ENCODE peak calls at places on chromosomes 4 and X, in seven cellular contexts. One of them, this sample, is unnamed.

GRCh38 chr4:67288964-67289363 is 256.3 kb downstream of the CENPC start:
- ATAC-seq in HepG2: peak
- ATAC-seq in upper lobe of left lung: no peak
- ATAC-seq in K562: peak
- ATAC-seq in GM23338: peak
- ATAC-seq in HCT116: no peak
- ATAC-seq in Panc1: no peak
- ATAC-seq in this sample: no peak

GRCh38 chr4:166335256-166335938 is 462.4 kb downstream of the TLL1 start:
- ATAC-seq in HepG2: no peak
- ATAC-seq in upper lobe of left lung: no peak
- ATAC-seq in K562: no peak
- ATAC-seq in GM23338: no peak
- ATAC-seq in HCT116: no peak
- ATAC-seq in Panc1: no peak
- ATAC-seq in this sample: no peak

GRCh38 chrX:97026406-97026805 is 142.7 kb downstream of the RPA4 start:
- ATAC-seq in HepG2: no peak
- ATAC-seq in upper lobe of left lung: no peak
- ATAC-seq in K562: no peak
- ATAC-seq in GM23338: peak
- ATAC-seq in HCT116: no peak
- ATAC-seq in Panc1: no peak
- ATAC-seq in this sample: no peak

GRCh38 chr4:135966936-135967335 is 1565.4 kb downstream of the PCDH18 start:
- ATAC-seq in HepG2: no peak
- ATAC-seq in upper lobe of left lung: no peak
- ATAC-seq in K562: no peak
- ATAC-seq in GM23338: no peak
- ATAC-seq in HCT116: no peak
- ATAC-seq in Panc1: no peak
- ATAC-seq in this sample: no peak

GRCh38 chr4:58261526-58261925 is 1151.3 kb upstream of the IGFBP7 start:
- ATAC-seq in HepG2: no peak
- ATAC-seq in upper lobe of left lung: no peak
- ATAC-seq in K562: no peak
- ATAC-seq in GM23338: no peak
- ATAC-seq in HCT116: no peak
- ATAC-seq in Panc1: no peak
- ATAC-seq in this sample: no peak

GRCh38 chrX:2387614-2388239 is 113.0 kb downstream of the DHRSX start:
- ATAC-seq in HepG2: no peak
- ATAC-seq in upper lobe of left lung: no peak
- ATAC-seq in K562: peak
- ATAC-seq in GM23338: no peak
- ATAC-seq in HCT116: peak
- ATAC-seq in Panc1: no peak
- ATAC-seq in this sample: no peak

GRCh38 chr4:40500781-40501180 is 128.9 kb downstream of the RBM47 start:
- ATAC-seq in HepG2: no peak
- ATAC-seq in upper lobe of left lung: no peak
- ATAC-seq in K562: no peak
- ATAC-seq in GM23338: no peak
- ATAC-seq in HCT116: no peak
- ATAC-seq in Panc1: no peak
- ATAC-seq in this sample: no peak

GRCh38 chr4:156523991-156524390 is 447.6 kb downstream of the PDGFC start:
- ATAC-seq in HepG2: no peak
- ATAC-seq in upper lobe of left lung: no peak
- ATAC-seq in K562: no peak
- ATAC-seq in GM23338: no peak
- ATAC-seq in HCT116: no peak
- ATAC-seq in Panc1: no peak
- ATAC-seq in this sample: no peak

GRCh38 chr4:110193822-110194761 is 4.3 kb downstream of the ELOVL6 start:
- ATAC-seq in HepG2: peak
- ATAC-seq in upper lobe of left lung: peak
- ATAC-seq in K562: peak
- ATAC-seq in GM23338: peak
- ATAC-seq in HCT116: peak
- ATAC-seq in Panc1: no peak
- ATAC-seq in this sample: peak

GRCh38 chrX:50622751-50623150 is 152.1 kb upstream of the DGKK start:
- ATAC-seq in HepG2: no peak
- ATAC-seq in upper lobe of left lung: no peak
- ATAC-seq in K562: no peak
- ATAC-seq in GM23338: no peak
- ATAC-seq in HCT116: no peak
- ATAC-seq in Panc1: no peak
- ATAC-seq in this sample: no peak

GRCh38 chr4:163256680-163257343 is 75.6 kb downstream of the NPY1R start:
- ATAC-seq in HepG2: no peak
- ATAC-seq in upper lobe of left lung: peak
- ATAC-seq in K562: no peak
- ATAC-seq in GM23338: no peak
- ATAC-seq in HCT116: no peak
- ATAC-seq in Panc1: no peak
- ATAC-seq in this sample: no peak

GRCh38 chr4:112288455-112288854 is 2.8 kb upstream of the TIFA start:
- ATAC-seq in HepG2: no peak
- ATAC-seq in upper lobe of left lung: no peak
- ATAC-seq in K562: no peak
- ATAC-seq in GM23338: no peak
- ATAC-seq in HCT116: no peak
- ATAC-seq in Panc1: no peak
- ATAC-seq in this sample: no peak

GRCh38 chrX:118603981-118604380 is 108.4 kb downstream of the DOCK11 start:
- ATAC-seq in HepG2: peak
- ATAC-seq in upper lobe of left lung: peak
- ATAC-seq in K562: peak
- ATAC-seq in GM23338: peak
- ATAC-seq in HCT116: peak
- ATAC-seq in Panc1: peak
- ATAC-seq in this sample: peak

GRCh38 chr4:127829014-127829413 is 46.9 kb downstream of the HSPA4L start:
- ATAC-seq in HepG2: no peak
- ATAC-seq in upper lobe of left lung: no peak
- ATAC-seq in K562: no peak
- ATAC-seq in GM23338: no peak
- ATAC-seq in HCT116: no peak
- ATAC-seq in Panc1: no peak
- ATAC-seq in this sample: no peak

DNA sequence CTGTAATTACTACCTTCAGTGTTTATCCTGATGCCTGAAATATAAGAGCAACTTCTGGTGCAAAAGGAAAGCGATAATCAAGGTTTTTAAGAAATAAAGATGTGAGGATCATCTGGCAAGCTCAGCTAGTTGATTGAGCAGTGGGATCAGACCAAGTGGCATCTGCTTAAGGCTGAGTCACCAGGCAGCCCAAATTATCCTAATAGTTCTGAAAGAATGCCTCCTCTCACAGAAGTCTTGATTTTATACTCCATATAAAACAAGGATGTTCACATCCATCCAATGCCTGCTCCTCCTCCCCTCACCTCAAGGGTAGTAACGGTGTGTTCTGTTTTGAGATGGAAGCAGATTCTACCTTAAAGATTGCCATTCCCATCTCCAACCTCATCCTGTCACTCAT is 134.5 kb upstream of the RASGEF1B start:
- ATAC-seq in HepG2: no peak
- ATAC-seq in upper lobe of left lung: no peak
- ATAC-seq in K562: no peak
- ATAC-seq in GM23338: no peak
- ATAC-seq in HCT116: no peak
- ATAC-seq in Panc1: no peak
- ATAC-seq in this sample: no peak
- H3K27ac ChIP-seq in HepG2: no peak
- H3K27ac ChIP-seq in upper lobe of left lung: no peak
- H3K27ac ChIP-seq in K562: no peak
- H3K27ac ChIP-seq in GM23338: no peak
- H3K27ac ChIP-seq in HCT116: no peak
- H3K27ac ChIP-seq in Panc1: no peak
- H3K27ac ChIP-seq in this sample: no peak

GRCh38 chrX:132219343-132219768 is at the start of gene RAP2C:
- ATAC-seq in HepG2: peak
- ATAC-seq in upper lobe of left lung: peak
- ATAC-seq in K562: peak
- ATAC-seq in GM23338: peak
- ATAC-seq in HCT116: peak
- ATAC-seq in Panc1: peak
- ATAC-seq in this sample: peak

GRCh38 chrX:132216806-132217202 is 2.4 kb downstream of the RAP2C start:
- ATAC-seq in HepG2: no peak
- ATAC-seq in upper lobe of left lung: no peak
- ATAC-seq in K562: peak
- ATAC-seq in GM23338: no peak
- ATAC-seq in HCT116: peak
- ATAC-seq in Panc1: no peak
- ATAC-seq in this sample: no peak

GRCh38 chrX:132216283-132216682 is 3.0 kb downstream of the RAP2C start:
- ATAC-seq in HepG2: no peak
- ATAC-seq in upper lobe of left lung: no peak
- ATAC-seq in K562: no peak
- ATAC-seq in GM23338: no peak
- ATAC-seq in HCT116: no peak
- ATAC-seq in Panc1: no peak
- ATAC-seq in this sample: no peak

GRCh38 chrX:132217203-132218073 is 1.8 kb downstream of the RAP2C start:
- ATAC-seq in HepG2: peak
- ATAC-seq in upper lobe of left lung: peak
- ATAC-seq in K562: peak
- ATAC-seq in GM23338: peak
- ATAC-seq in HCT116: peak
- ATAC-seq in Panc1: peak
- ATAC-seq in this sample: peak

DNA sequence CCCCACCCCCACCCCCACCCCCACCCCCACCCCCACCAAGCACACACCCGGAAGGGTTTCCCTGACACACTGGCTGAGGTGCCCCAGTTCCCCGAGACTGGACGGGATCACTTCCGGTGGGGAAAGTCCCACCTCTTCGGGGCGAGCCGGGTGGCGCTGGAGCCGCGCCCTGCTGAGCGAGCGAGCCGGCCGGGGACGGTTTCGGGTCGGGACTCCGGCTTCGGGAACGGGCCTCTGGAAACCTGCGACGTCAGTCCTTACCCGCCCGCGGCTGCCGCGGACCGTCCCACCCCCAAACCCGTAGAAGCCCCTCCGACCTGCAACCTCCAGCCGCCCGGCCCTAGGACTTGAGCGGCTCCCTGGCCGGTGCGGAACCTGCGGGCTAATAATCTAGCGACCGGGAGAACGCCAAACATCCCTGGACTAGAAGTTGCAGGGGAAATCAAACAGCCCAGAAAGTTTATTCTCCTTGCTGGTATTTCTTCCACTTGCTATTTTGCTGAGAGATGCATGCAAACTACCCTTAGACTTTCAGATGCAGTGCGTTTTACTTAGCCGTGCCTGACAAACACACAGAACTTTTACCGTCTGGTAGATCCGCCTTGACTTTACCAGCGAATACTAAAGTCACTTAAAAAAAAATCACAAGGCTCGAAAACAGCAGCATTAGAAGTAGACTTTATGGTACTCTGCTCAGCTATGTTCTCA is 993 bp downstream of the RAP2C start:
- ATAC-seq in HepG2: peak
- ATAC-seq in upper lobe of left lung: peak
- ATAC-seq in K562: peak
- ATAC-seq in GM23338: peak
- ATAC-seq in HCT116: peak
- ATAC-seq in Panc1: peak
- ATAC-seq in this sample: peak
- TF ChIP-seq POLR2AphosphoS5 in HepG2: peak
- TF ChIP-seq POLR2AphosphoS5 in upper lobe of left lung: peak
- TF ChIP-seq POLR2AphosphoS5 in K562: no peak
- TF ChIP-seq POLR2AphosphoS5 in GM23338: peak
- TF ChIP-seq POLR2AphosphoS5 in HCT116: peak
- TF ChIP-seq POLR2AphosphoS5 in Panc1: peak
- TF ChIP-seq POLR2AphosphoS5 in this sample: peak

DNA sequence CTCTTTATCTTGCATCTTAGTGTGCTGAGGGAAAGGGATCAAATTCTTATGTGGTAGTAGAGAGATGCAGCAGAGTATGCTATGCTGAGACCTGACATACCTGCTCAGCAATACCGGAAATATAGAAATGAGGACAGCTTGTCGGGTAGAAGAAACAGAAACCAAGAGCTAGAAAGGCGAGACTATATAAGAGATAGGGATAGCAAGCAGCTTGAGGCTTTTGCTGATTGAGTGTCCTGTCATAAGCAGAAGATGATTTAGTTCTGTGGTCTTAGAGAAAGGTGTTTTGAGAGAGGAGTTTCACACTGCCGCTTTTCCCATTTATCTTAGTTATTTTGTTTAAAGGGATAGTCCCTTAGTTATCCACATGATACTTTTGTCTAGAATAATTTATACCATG is 31.7 kb downstream of the USP9X start:
- ATAC-seq in HepG2: no peak
- ATAC-seq in upper lobe of left lung: no peak
- ATAC-seq in K562: peak
- ATAC-seq in GM23338: no peak
- ATAC-seq in HCT116: no peak
- ATAC-seq in Panc1: no peak
- ATAC-seq in this sample: no peak
- H3K27ac ChIP-seq in HepG2: no peak
- H3K27ac ChIP-seq in upper lobe of left lung: no peak
- H3K27ac ChIP-seq in K562: no peak
- H3K27ac ChIP-seq in GM23338: no peak
- H3K27ac ChIP-seq in HCT116: no peak
- H3K27ac ChIP-seq in Panc1: no peak
- H3K27ac ChIP-seq in this sample: no peak

GRCh38 chr4:185383451-185383850 is 12.3 kb downstream of the LRP2BP start:
- ATAC-seq in HepG2: no peak
- ATAC-seq in upper lobe of left lung: peak
- ATAC-seq in K562: no peak
- ATAC-seq in GM23338: no peak
- ATAC-seq in HCT116: no peak
- ATAC-seq in Panc1: no peak
- ATAC-seq in this sample: no peak
- TF ChIP-seq POLR2AphosphoS5 in HepG2: no peak
- TF ChIP-seq POLR2AphosphoS5 in upper lobe of left lung: no peak
- TF ChIP-seq POLR2AphosphoS5 in K562: no peak
- TF ChIP-seq POLR2AphosphoS5 in GM23338: no peak
- TF ChIP-seq POLR2AphosphoS5 in HCT116: no peak
- TF ChIP-seq POLR2AphosphoS5 in Panc1: no peak
- TF ChIP-seq POLR2AphosphoS5 in this sample: no peak

GRCh38 chr4:10504510-10504909 is 47.3 kb upstream of the ZNF518B start:
- ATAC-seq in HepG2: no peak
- ATAC-seq in upper lobe of left lung: no peak
- ATAC-seq in K562: no peak
- ATAC-seq in GM23338: no peak
- ATAC-seq in HCT116: no peak
- ATAC-seq in Panc1: no peak
- ATAC-seq in this sample: peak

GRCh38 chr4:10506077-10506476 is 48.9 kb upstream of the ZNF518B start:
- ATAC-seq in HepG2: no peak
- ATAC-seq in upper lobe of left lung: no peak
- ATAC-seq in K562: no peak
- ATAC-seq in GM23338: no peak
- ATAC-seq in HCT116: no peak
- ATAC-seq in Panc1: no peak
- ATAC-seq in this sample: no peak

GRCh38 chr4:10509733-10510132 is 52.5 kb upstream of the ZNF518B start:
- ATAC-seq in HepG2: no peak
- ATAC-seq in upper lobe of left lung: no peak
- ATAC-seq in K562: peak
- ATAC-seq in GM23338: no peak
- ATAC-seq in HCT116: no peak
- ATAC-seq in Panc1: no peak
- ATAC-seq in this sample: no peak
- H3K27ac ChIP-seq in HepG2: no peak
- H3K27ac ChIP-seq in upper lobe of left lung: no peak
- H3K27ac ChIP-seq in K562: no peak
- H3K27ac ChIP-seq in GM23338: no peak
- H3K27ac ChIP-seq in HCT116: no peak
- H3K27ac ChIP-seq in Panc1: no peak
- H3K27ac ChIP-seq in this sample: no peak

GRCh38 chrX:372856-373640 is 13.7 kb downstream of the PPP2R3B start:
- ATAC-seq in HepG2: no peak
- ATAC-seq in upper lobe of left lung: no peak
- ATAC-seq in K562: no peak
- ATAC-seq in GM23338: no peak
- ATAC-seq in HCT116: no peak
- ATAC-seq in Panc1: no peak
- ATAC-seq in this sample: no peak
- TF ChIP-seq POLR2AphosphoS5 in HepG2: no peak
- TF ChIP-seq POLR2AphosphoS5 in upper lobe of left lung: no peak
- TF ChIP-seq POLR2AphosphoS5 in K562: no peak
- TF ChIP-seq POLR2AphosphoS5 in GM23338: no peak
- TF ChIP-seq POLR2AphosphoS5 in HCT116: no peak
- TF ChIP-seq POLR2AphosphoS5 in Panc1: no peak
- TF ChIP-seq POLR2AphosphoS5 in this sample: no peak